ENCODE peak calls at places on chromosomes 13 and 19, in four cellular contexts. T, N, Y and P are unnamed samples.
A peak's percentile ranks its signal among the peaks of the same experiment; 100 is the strongest.

GRCh38 chr13:113542751-113543424 is 41.7 kb upstream of the TFDP1 start:
- DNase-seq in T (no peak), N (no peak), Y (no peak), P (no peak)

GRCh38 chr13:75748874-75749273 is 112.7 kb downstream of the LMO7 start:
- DNase-seq in T (no peak), N (no peak), Y (no peak), P (no peak)

GRCh38 chr13:113413898-113414282 is 39.4 kb downstream of the ADPRHL1 start:
- DNase-seq in T (peak; percentile 71), N (peak; percentile 39), Y (no peak), P (no peak)

GRCh38 chr19:18832331-18833140 is 777 bp downstream of the UPF1 start:
- DNase-seq in T (no peak), N (no peak), Y (no peak), P (no peak)

GRCh38 chr19:18023596-18024212 is 15.7 kb downstream of the ARRDC2 start:
- DNase-seq in T (peak; percentile 94), N (peak; percentile 87), Y (no peak), P (peak; percentile 28)

GRCh38 chr13:35881360-35881759 is 249.8 kb downstream of the DCLK1 start:
- DNase-seq in T (no peak), N (no peak), Y (no peak), P (no peak)

GRCh38 chr13:21040120-21040834 is 21.1 kb downstream of the LATS2 start:
- DNase-seq in T (peak; percentile 10), N (no peak), Y (no peak), P (no peak)

GRCh38 chr19:17616961-17617806 is 61.7 kb downstream of the COLGALT1 start:
- DNase-seq in T (no peak), N (peak; percentile 48), Y (no peak), P (peak; percentile 74)

GRCh38 chr13:50917572-50917971 is 8.0 kb downstream of the RNASEH2B start:
- DNase-seq in T (no peak), N (peak; percentile 12), Y (no peak), P (no peak)

GRCh38 chr19:35392742-35393350 is 22.0 kb downstream of the GPR42 start:
- DNase-seq in T (no peak), N (no peak), Y (no peak), P (no peak)

GRCh38 chr13:31530883-31531282 is 208.4 kb upstream of the RXFP2 start:
- DNase-seq in T (no peak), N (no peak), Y (no peak), P (no peak)

GRCh38 chr19:33486936-33487793 is 34.4 kb downstream of the PEPD start:
- DNase-seq in T (no peak), N (no peak), Y (no peak), P (no peak)

GRCh38 chr19:15529774-15530372 is 21.5 kb downstream of the CYP4F22 start:
- DNase-seq in T (no peak), N (no peak), Y (no peak), P (no peak)

GRCh38 chr19:3378352-3379146 is 12.2 kb downstream of the NFIC start:
- DNase-seq in T (no peak), N (no peak), Y (no peak), P (no peak)

GRCh38 chr19:15644816-15645215 is 4.1 kb downstream of the CYP4F3 start:
- DNase-seq in T (no peak), N (no peak), Y (no peak), P (no peak)

GRCh38 chr19:22523940-22524339 is 101.8 kb upstream of the ZNF98 start:
- DNase-seq in T (no peak), N (no peak), Y (no peak), P (no peak)

GRCh38 chr19:12956446-12957388 is at the start of gene GADD45GIP1:
- DNase-seq in T (peak; percentile 70), N (peak; percentile 77), Y (peak; percentile 76), P (peak; percentile 88)

GRCh38 chr19:32387701-32388392 is 17.7 kb upstream of the DPY19L3 start:
- DNase-seq in T (no peak), N (no peak), Y (peak; percentile 3), P (no peak)

GRCh38 chr19:48966541-48967345 is 1.6 kb downstream of the FTL start:
- DNase-seq in T (no peak), N (peak; percentile 81), Y (no peak), P (no peak)

GRCh38 chr13:80965097-80965496 is 624.2 kb upstream of the SPRY2 start:
- DNase-seq in T (no peak), N (no peak), Y (no peak), P (no peak)

GRCh38 chr13:40206241-40207109 is 460.0 kb downstream of the FOXO1 start:
- DNase-seq in T (no peak), N (peak; percentile 79), Y (no peak), P (peak; percentile 52)

GRCh38 chr13:41587490-41587889 is 130.1 kb downstream of the RGCC start:
- DNase-seq in T (no peak), N (no peak), Y (no peak), P (no peak)

GRCh38 chr13:21101865-21102576 is 40.6 kb upstream of the LATS2 start:
- DNase-seq in T (no peak), N (no peak), Y (no peak), P (no peak)

GRCh38 chr13:98746968-98747367 is 5.5 kb downstream of the SLC15A1 start:
- DNase-seq in T (no peak), N (peak; percentile 31), Y (no peak), P (no peak)